ENCODE peak calls at places on chromosomes 16 and 17, in eight cellular contexts. S is OCI-LY7; E is ACHN; Y is KG1; Z is activated T-cell treated with anti-CD3 and anti-CD28 coated beads, Interleukin-2, amount 50 U/mL, for 4 hours; R is hypothalamus; A is skeletal muscle cell; K is GM12865. G is an unnamed sample.

GRCh38 chr17:74949455-74950115 is 13.9 kb downstream of the OTOP3 start:
- DNase-seq in S (no peak), E (no peak), Y (no peak), Z (no peak), R (no peak), A (no peak), K (no peak), G (no peak)

GRCh38 chr16:22684282-22685161 is 129.4 kb upstream of the HS3ST2 start:
- DNase-seq in S (no peak), E (no peak), Y (no peak), Z (no peak), R (no peak), A (no peak), K (peak), G (no peak)

GRCh38 chr17:40339068-40339699 is 25.4 kb downstream of the GJD3 start:
- DNase-seq in S (peak), E (no peak), Y (no peak), Z (no peak), R (no peak), A (no peak), K (no peak), G (no peak)

GRCh38 chr17:80758793-80759673 is 214.4 kb downstream of the RPTOR start:
- DNase-seq in S (no peak), E (no peak), Y (no peak), Z (no peak), R (no peak), A (no peak), K (no peak), G (no peak)

GRCh38 chr17:36485805-36486203 is 677 bp upstream of the ZNHIT3 start:
- DNase-seq in S (peak), E (no peak), Y (no peak), Z (no peak), R (no peak), A (no peak), K (peak), G (no peak)

GRCh38 chr17:83099570-83100181 is 20.3 kb downstream of the METRNL start:
- DNase-seq in S (no peak), E (no peak), Y (no peak), Z (no peak), R (no peak), A (no peak), K (no peak), G (no peak)

GRCh38 chr16:85716016-85716679 is 27.4 kb upstream of the GINS2 start:
- DNase-seq in S (no peak), E (no peak), Y (no peak), Z (no peak), R (no peak), A (no peak), K (no peak), G (no peak)

GRCh38 chr17:28398280-28398981 is 7.6 kb downstream of the SLC46A1 start:
- DNase-seq in S (no peak), E (peak), Y (no peak), Z (no peak), R (no peak), A (no peak), K (no peak), G (no peak)

GRCh38 chr16:83706394-83706793 is 101.4 kb upstream of the HSBP1 start:
- DNase-seq in S (no peak), E (peak), Y (no peak), Z (no peak), R (no peak), A (no peak), K (no peak), G (no peak)

GRCh38 chr16:20774703-20775362 is 11.0 kb downstream of the ACSM3 start:
- DNase-seq in S (peak), E (peak), Y (peak), Z (peak), R (no peak), A (peak), K (peak), G (no peak)

GRCh38 chr17:59848778-59849177 is 44.0 kb downstream of the TUBD1 start:
- DNase-seq in S (no peak), E (no peak), Y (no peak), Z (no peak), R (no peak), A (peak), K (peak), G (no peak)